ENCODE peak calls at places on chromosome 4, in ten cellular contexts. J, F, T, S, X, K, L, I, H and A are unnamed samples.

GRCh38 chr4:22500831-22501714 is 14.8 kb downstream of the ADGRA3 start:
- DNase-seq in J (no peak), F (no peak), T (no peak), S (peak; percentile 72), X (peak; percentile 41), K (no peak), L (no peak), I (no peak), H (peak; percentile 95), A (no peak)

GRCh38 chr4:100510551-100510950 is 7.3 kb downstream of the EMCN start:
- DNase-seq in J (no peak), F (no peak), T (no peak), S (no peak), X (no peak), K (no peak), L (no peak), I (no peak), H (no peak), A (no peak)

GRCh38 chr4:8740666-8741395 is 130.8 kb downstream of the HMX1 start:
- DNase-seq in J (no peak), F (no peak), T (no peak), S (no peak), X (peak; percentile 37), K (no peak), L (no peak), I (no peak), H (no peak), A (no peak)

GRCh38 chr4:41530741-41531140 is 7.2 kb upstream of the LIMCH1 start:
- DNase-seq in J (no peak), F (no peak), T (peak; percentile 47), S (no peak), X (no peak), K (no peak), L (no peak), I (no peak), H (no peak), A (no peak)

GRCh38 chr4:75940692-75941253 is at the start of gene NAAA:
- DNase-seq in J (peak; percentile 67), F (peak; percentile 87), T (peak; percentile 85), S (peak; percentile 88), X (peak; percentile 95), K (peak; percentile 63), L (peak; percentile 77), I (no peak), H (peak; percentile 53), A (no peak)

GRCh38 chr4:125387770-125388169 is 73.0 kb downstream of the FAT4 start:
- DNase-seq in J (no peak), F (no peak), T (no peak), S (no peak), X (no peak), K (no peak), L (no peak), I (no peak), H (no peak), A (no peak)

GRCh38 chr4:89121711-89122387 is 10.5 kb downstream of the TIGD2 start:
- DNase-seq in J (no peak), F (no peak), T (peak; percentile 48), S (no peak), X (no peak), K (no peak), L (no peak), I (no peak), H (no peak), A (no peak)

GRCh38 chr4:111400736-111401135 is 744.5 kb upstream of the FAM241A start:
- DNase-seq in J (no peak), F (no peak), T (no peak), S (no peak), X (no peak), K (peak; percentile 67), L (no peak), I (no peak), H (peak; percentile 1), A (no peak)

GRCh38 chr4:16056681-16057400 is 27.0 kb downstream of the PROM1 start:
- DNase-seq in J (no peak), F (peak; percentile 24), T (no peak), S (no peak), X (no peak), K (no peak), L (no peak), I (no peak), H (no peak), A (no peak)

GRCh38 chr4:112060212-112060611 is 85.0 kb upstream of the FAM241A start:
- DNase-seq in J (no peak), F (peak; percentile 52), T (peak; percentile 16), S (no peak), X (peak; percentile 68), K (peak; percentile 23), L (peak; percentile 14), I (peak; percentile 17), H (no peak), A (no peak)

GRCh38 chr4:80053140-80053910 is 19.7 kb downstream of the ANTXR2 start:
- DNase-seq in J (no peak), F (no peak), T (no peak), S (no peak), X (no peak), K (peak; percentile 57), L (no peak), I (no peak), H (no peak), A (no peak)

GRCh38 chr4:80049402-80049801 is 23.6 kb downstream of the ANTXR2 start:
- DNase-seq in J (no peak), F (peak; percentile 55), T (no peak), S (no peak), X (no peak), K (no peak), L (peak; percentile 9), I (no peak), H (no peak), A (peak; percentile 43)

GRCh38 chr4:80058740-80059139 is 14.3 kb downstream of the ANTXR2 start:
- DNase-seq in J (no peak), F (no peak), T (peak; percentile 36), S (no peak), X (peak; percentile 29), K (peak; percentile 11), L (no peak), I (no peak), H (no peak), A (no peak)

GRCh38 chr4:80049813-80050534 is 23.1 kb downstream of the ANTXR2 start:
- DNase-seq in J (no peak), F (no peak), T (no peak), S (no peak), X (no peak), K (peak; percentile 15), L (no peak), I (no peak), H (no peak), A (no peak)

DNA sequence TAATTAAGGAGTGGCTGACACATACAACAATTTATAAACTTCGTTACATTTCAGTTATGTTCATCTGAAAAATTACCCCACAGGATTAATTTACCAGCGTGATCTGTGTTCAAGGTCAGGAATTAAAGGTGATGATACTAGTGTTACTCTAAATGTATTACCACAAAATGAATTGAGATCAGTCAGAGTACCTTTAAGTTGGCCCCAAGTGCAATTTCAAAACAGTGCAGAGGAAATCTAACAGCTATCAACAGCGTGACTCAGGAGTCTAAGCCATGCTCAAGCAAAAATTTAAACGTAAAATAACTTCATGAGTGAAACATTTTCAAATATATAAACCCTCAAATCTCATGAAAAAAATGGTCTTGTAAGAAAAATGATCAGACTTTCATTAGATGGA is 18.7 kb downstream of the ANTXR2 start:
- DNase-seq in J (no peak), F (no peak), T (no peak), S (no peak), X (no peak), K (no peak), L (no peak), I (no peak), H (no peak), A (no peak)
- H3K4me1 ChIP-seq in J (peaks cover 12% of the 10 kb centered on the region), F (no peaks in the 10 kb centered on the region), T (no peaks in the 10 kb centered on the region), S (no peaks in the 10 kb centered on the region), X (no peaks in the 10 kb centered on the region), K (no peaks in the 10 kb centered on the region), L (peaks cover 5% of the 10 kb centered on the region), I (no peaks in the 10 kb centered on the region), H (no peaks in the 10 kb centered on the region), A (peaks cover 2% of the 10 kb centered on the region)

DNA sequence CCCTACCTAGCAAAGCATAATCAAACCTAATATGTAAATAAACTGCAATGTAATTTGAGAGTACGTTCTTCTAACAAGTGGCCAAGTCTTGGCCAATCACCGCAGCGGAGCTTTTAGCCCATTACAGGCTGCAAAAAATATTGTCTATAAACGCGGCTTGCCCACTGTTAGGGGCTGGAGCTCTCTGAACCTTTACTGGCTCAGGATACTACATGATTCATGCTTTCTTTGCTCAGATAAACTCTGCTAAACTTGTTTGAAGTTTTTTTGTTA is 990 bp upstream of the HADH start:
- DNase-seq in J (no peak), F (no peak), T (no peak), S (peak; percentile 29), X (no peak), K (no peak), L (no peak), I (no peak), H (no peak), A (no peak)
- H3K4me3 ChIP-seq in J (no peak overlapping the region), F (no peak overlapping the region), T (no peak overlapping the region), S (peak overlapping the region; percentile 75), X (no peak overlapping the region), K (no peak overlapping the region), L (no peak overlapping the region), I (no peak overlapping the region), H (no peak overlapping the region), A (no peak overlapping the region)

DNA sequence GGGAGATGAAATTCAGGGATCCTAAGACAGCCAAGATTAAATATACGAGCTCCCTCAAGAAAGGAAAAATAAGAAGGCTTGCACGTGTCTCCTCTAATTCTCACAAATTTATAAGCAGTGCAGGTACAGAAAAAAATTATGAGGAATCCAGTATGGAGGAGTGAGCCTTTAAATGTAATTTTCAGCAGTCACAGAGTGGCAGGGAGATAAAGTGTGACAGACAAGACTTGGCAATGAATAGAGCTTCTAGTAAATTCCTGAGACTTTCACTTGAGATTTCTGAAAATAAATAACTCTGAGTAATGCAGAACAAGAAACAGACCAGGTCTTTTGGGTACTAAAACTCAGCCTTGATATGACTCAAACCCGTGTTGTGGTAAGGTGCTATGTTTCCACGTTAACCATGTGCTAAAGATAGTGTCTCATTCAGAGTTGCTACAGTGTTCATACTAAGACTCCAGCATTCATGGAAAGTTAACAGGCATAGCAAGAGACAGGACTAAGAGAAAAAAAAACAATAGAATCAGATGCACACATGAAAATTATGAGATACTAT is 119.8 kb downstream of the SPOCK3 start:
- DNase-seq in J (no peak), F (no peak), T (no peak), S (no peak), X (no peak), K (no peak), L (no peak), I (no peak), H (peak; percentile 78), A (no peak)
- H3K27ac ChIP-seq in J (no peak overlapping the region), F (no peak overlapping the region), T (no peak overlapping the region), S (no peak overlapping the region), X (no peak overlapping the region), K (no peak overlapping the region), L (no peak overlapping the region), I (no peak overlapping the region), H (no peak overlapping the region), A (no peak overlapping the region)

GRCh38 chr4:147760695-147761094 is 28.8 kb downstream of the ARHGAP10 start:
- DNase-seq in J (no peak), F (no peak), T (no peak), S (no peak), X (no peak), K (no peak), L (no peak), I (no peak), H (no peak), A (no peak)
- H3K4me1 ChIP-seq in J (no peaks in the 10 kb centered on the region), F (no peaks in the 10 kb centered on the region), T (peaks cover 7% of the 10 kb centered on the region), S (no peaks in the 10 kb centered on the region), X (peaks cover 2% of the 10 kb centered on the region), K (peaks cover 4% of the 10 kb centered on the region), L (no peaks in the 10 kb centered on the region), I (no peaks in the 10 kb centered on the region), H (peaks cover 17% of the 10 kb centered on the region), A (no peaks in the 10 kb centered on the region)

GRCh38 chr4:98816816-98817215 is 112.1 kb downstream of the EIF4E start:
- DNase-seq in J (no peak), F (no peak), T (peak; percentile 80), S (no peak), X (no peak), K (no peak), L (no peak), I (no peak), H (no peak), A (no peak)
- H3K4me3 ChIP-seq in J (no peak overlapping the region), F (no peak overlapping the region), T (no peak overlapping the region), S (no peak overlapping the region), X (no peak overlapping the region), K (no peak overlapping the region), L (no peak overlapping the region), I (no peak overlapping the region), H (no peak overlapping the region), A (no peak overlapping the region)